ENCODE peak calls at places on chromosomes 4 and X, in four cellular contexts. Z is OCI-LY7, P is Peyer's patch, F is amniotic stem cell. Q is an unnamed sample.

GRCh38 chr4:17494258-17494657 is 17.6 kb downstream of the QDPR start:
- DNase-seq in F (no peak), Z (no peak), P (no peak), Q (no peak)

GRCh38 chr4:134885436-134885835 is 683.8 kb upstream of the PABPC4L start:
- DNase-seq in P (no peak), Z (no peak), F (no peak), Q (no peak)

GRCh38 chrX:67568769-67569168 is 24.9 kb downstream of the AR start:
- DNase-seq in F (no peak), Z (no peak), P (no peak), Q (no peak)

GRCh38 chrX:107823456-107823855 is 2.2 kb upstream of the MID2 start:
- DNase-seq in Z (no peak), P (no peak), F (peak), Q (no peak)

GRCh38 chr4:100421356-100421978 is 96.4 kb downstream of the EMCN start:
- DNase-seq in P (no peak), Z (peak), F (peak), Q (no peak)

GRCh38 chr4:7880681-7881080 is 59.0 kb downstream of the AFAP1 start:
- DNase-seq in F (no peak), P (no peak), Z (no peak), Q (no peak)

GRCh38 chrX:139803224-139803623 is 95.3 kb upstream of the MCF2 start:
- DNase-seq in F (no peak), P (no peak), Z (no peak), Q (no peak)

GRCh38 chrX:1581132-1581531 is 10.3 kb upstream of the AKAP17A start:
- DNase-seq in P (peak), F (no peak), Z (peak), Q (peak)

GRCh38 chr4:147828361-147828760 is 96.5 kb downstream of the ARHGAP10 start:
- DNase-seq in F (no peak), P (no peak), Z (no peak), Q (no peak)

GRCh38 chr4:186190456-186191265 is 706 bp upstream of the CYP4V2 start:
- DNase-seq in F (peak), P (peak), Z (peak), Q (no peak)

GRCh38 chrX:150507251-150507856 is 61.1 kb upstream of the MTM1 start:
- DNase-seq in Z (no peak), F (no peak), P (no peak), Q (no peak)

GRCh38 chr4:181271241-181271640 is 972.0 kb upstream of the TENM3 start:
- DNase-seq in Z (no peak), P (no peak), F (no peak), Q (no peak)

GRCh38 chr4:104909376-104909775 is 237.3 kb upstream of the TET2 start:
- DNase-seq in P (no peak), Z (no peak), F (no peak), Q (no peak)

GRCh38 chr4:145195167-145195952 is 15.0 kb upstream of the OTUD4 start:
- DNase-seq in Z (peak), F (no peak), P (no peak), Q (no peak)

GRCh38 chr4:105145913-105146285 is 777 bp upstream of the TET2 start:
- DNase-seq in P (peak), F (no peak), Z (no peak), Q (no peak)

GRCh38 chrX:31266172-31267076 is 194.6 kb upstream of the FTHL17 start:
- DNase-seq in F (no peak), Z (peak), P (peak), Q (peak)

GRCh38 chr4:90254357-90254756 is 127.2 kb downstream of the CCSER1 start:
- DNase-seq in F (no peak), P (no peak), Z (no peak), Q (no peak)

GRCh38 chr4:173288296-173288695 is 45.9 kb downstream of the HMGB2 start:
- DNase-seq in F (peak), P (peak), Z (peak), Q (peak)

GRCh38 chrX:40010550-40011364 is 87.0 kb downstream of the BCOR start:
- DNase-seq in P (no peak), F (no peak), Z (no peak), Q (no peak)

GRCh38 chr4:82362565-82362964 is 11.2 kb downstream of the HNRNPD start:
- DNase-seq in P (no peak), Z (no peak), F (no peak), Q (no peak)

GRCh38 chr4:157514711-157515110 is 294.2 kb downstream of the GRIA2 start:
- DNase-seq in P (no peak), F (no peak), Z (no peak), Q (no peak)

GRCh38 chr4:63937961-63938360 is 471.3 kb downstream of the TECRL start:
- DNase-seq in F (no peak), Z (no peak), P (no peak), Q (no peak)

GRCh38 chrX:104864296-104864695 is 298.3 kb downstream of the IL1RAPL2 start:
- DNase-seq in F (no peak), Z (no peak), P (no peak), Q (no peak)

GRCh38 chr4:40576651-40577480 is 52.8 kb downstream of the RBM47 start:
- DNase-seq in Z (peak), P (peak), F (no peak), Q (peak)

GRCh38 chr4:34323549-34324325 is 1920.6 kb downstream of the ARAP2 start:
- DNase-seq in P (no peak), Z (no peak), F (no peak), Q (no peak)

GRCh38 chrX:153649178-153649914 is 2.3 kb downstream of the DUSP9 start:
- DNase-seq in P (peak), F (no peak), Z (peak), Q (no peak)

GRCh38 chrX:1239681-1240142 is 27.3 kb upstream of the CRLF2 start:
- DNase-seq in F (no peak), Z (no peak), P (peak), Q (peak)

GRCh38 chr4:176150283-176150682 is 45.1 kb downstream of the SPATA4 start:
- DNase-seq in P (no peak), F (no peak), Z (peak), Q (no peak)

GRCh38 chr4:6470502-6471302 is 1.7 kb downstream of the PPP2R2C start:
- DNase-seq in P (no peak), F (no peak), Z (no peak), Q (peak)

GRCh38 chr4:139819082-139819481 is 153.5 kb downstream of the MGST2 start:
- DNase-seq in Z (no peak), P (no peak), F (no peak), Q (no peak)

GRCh38 chr4:6658635-6659075 is 18.2 kb downstream of the MRFAP1 start:
- DNase-seq in Z (no peak), P (no peak), F (no peak), Q (no peak)

GRCh38 chr4:40046311-40046980 is 10.2 kb upstream of the N4BP2 start:
- DNase-seq in Z (no peak), F (peak), P (no peak), Q (peak)

GRCh38 chr4:101037249-101037648 is 310.1 kb downstream of the PPP3CA start:
- DNase-seq in F (no peak), Z (no peak), P (no peak), Q (no peak)

GRCh38 chr4:77072195-77072753 is 3.5 kb downstream of the CCNI start:
- DNase-seq in Z (peak), P (no peak), F (no peak), Q (peak)

GRCh38 chr4:13985824-13986223 is 358.3 kb upstream of the BOD1L1 start:
- DNase-seq in Z (no peak), P (no peak), F (no peak), Q (no peak)

GRCh38 chr4:154973636-154974035 is 192.6 kb downstream of the RBM46 start:
- DNase-seq in Z (no peak), P (no peak), F (no peak), Q (no peak)

GRCh38 chrX:109856974-109857373 is 123.9 kb upstream of the ACSL4 start:
- DNase-seq in Z (peak), F (no peak), P (no peak), Q (no peak)

GRCh38 chrX:109890910-109891502 is 111.9 kb upstream of the TMEM164 start:
- DNase-seq in F (no peak), Z (peak), P (peak), Q (peak)

GRCh38 chr4:141797966-141798365 is 161.6 kb downstream of the IL15 start:
- DNase-seq in F (no peak), Z (no peak), P (no peak), Q (no peak)

GRCh38 chr4:182808673-182809416 is 108.3 kb downstream of the DCTD start:
- DNase-seq in Z (no peak), P (no peak), F (no peak), Q (no peak)